ENCODE peak calls at places on chromosomes 13 and 19, in nine cellular contexts. One of them, this sample, is unnamed.

GRCh38 chr13:113937073-113937472 is 36.8 kb downstream of the C13orf46 start:
- DNase-seq in kidney epithelial cell: no peak
- DNase-seq in WERI-Rb-1: no peak
- DNase-seq in NCI-H1436: no peak
- DNase-seq in fibroblast of mammary gland: no peak
- DNase-seq in neural crest cell: no peak
- DNase-seq in iris pigment epithelial cell: no peak
- DNase-seq in tibial nerve: no peak
- DNase-seq in NCI-H2081: no peak
- DNase-seq in this sample: no peak

GRCh38 chr19:28443361-28443760 is 769.6 kb downstream of the UQCRFS1 start:
- DNase-seq in tibial nerve: no peak
- DNase-seq in NCI-H1436: no peak
- DNase-seq in NCI-H2081: no peak
- DNase-seq in iris pigment epithelial cell: no peak
- DNase-seq in neural crest cell: no peak
- DNase-seq in kidney epithelial cell: no peak
- DNase-seq in WERI-Rb-1: no peak
- DNase-seq in fibroblast of mammary gland: no peak
- DNase-seq in this sample: no peak

GRCh38 chr19:36182612-36183454 is 30.6 kb upstream of the COX7A1 start:
- DNase-seq in iris pigment epithelial cell: peak; percentile 69
- DNase-seq in WERI-Rb-1: no peak
- DNase-seq in kidney epithelial cell: no peak
- DNase-seq in fibroblast of mammary gland: peak; percentile 16
- DNase-seq in tibial nerve: no peak
- DNase-seq in neural crest cell: no peak
- DNase-seq in NCI-H2081: no peak
- DNase-seq in NCI-H1436: no peak
- DNase-seq in this sample: no peak

GRCh38 chr13:26022538-26023292 is 29.1 kb downstream of the SHISA2 start:
- DNase-seq in fibroblast of mammary gland: peak; percentile 10
- DNase-seq in tibial nerve: no peak
- DNase-seq in kidney epithelial cell: peak; percentile 86
- DNase-seq in iris pigment epithelial cell: peak; percentile 9
- DNase-seq in neural crest cell: peak; percentile 7
- DNase-seq in WERI-Rb-1: no peak
- DNase-seq in NCI-H2081: no peak
- DNase-seq in NCI-H1436: no peak
- DNase-seq in this sample: peak; percentile 88

GRCh38 chr13:38872693-38873092 is 117.9 kb downstream of the STOML3 start:
- DNase-seq in NCI-H1436: no peak
- DNase-seq in NCI-H2081: peak; percentile 55
- DNase-seq in WERI-Rb-1: peak; percentile 50
- DNase-seq in iris pigment epithelial cell: peak; percentile 29
- DNase-seq in kidney epithelial cell: no peak
- DNase-seq in tibial nerve: peak; percentile 25
- DNase-seq in fibroblast of mammary gland: peak; percentile 43
- DNase-seq in neural crest cell: peak; percentile 65
- DNase-seq in this sample: no peak

GRCh38 chr13:21683034-21683733 is 12.3 kb downstream of the FGF9 start:
- DNase-seq in tibial nerve: no peak
- DNase-seq in fibroblast of mammary gland: peak; percentile 73
- DNase-seq in NCI-H2081: no peak
- DNase-seq in kidney epithelial cell: peak; percentile 89
- DNase-seq in NCI-H1436: no peak
- DNase-seq in WERI-Rb-1: no peak
- DNase-seq in iris pigment epithelial cell: peak; percentile 51
- DNase-seq in neural crest cell: no peak
- DNase-seq in this sample: no peak

GRCh38 chr19:7751157-7751783 is 3.9 kb upstream of the CD209 start:
- DNase-seq in NCI-H2081: no peak
- DNase-seq in WERI-Rb-1: no peak
- DNase-seq in neural crest cell: no peak
- DNase-seq in iris pigment epithelial cell: peak; percentile 8
- DNase-seq in NCI-H1436: no peak
- DNase-seq in kidney epithelial cell: no peak
- DNase-seq in tibial nerve: no peak
- DNase-seq in fibroblast of mammary gland: peak; percentile 18
- DNase-seq in this sample: no peak

GRCh38 chr19:639251-640155 is at the start of gene FGF22:
- DNase-seq in neural crest cell: peak; percentile 90
- DNase-seq in WERI-Rb-1: peak; percentile 92
- DNase-seq in kidney epithelial cell: no peak
- DNase-seq in iris pigment epithelial cell: peak; percentile 87
- DNase-seq in tibial nerve: peak; percentile 91
- DNase-seq in fibroblast of mammary gland: peak; percentile 74
- DNase-seq in NCI-H2081: peak; percentile 89
- DNase-seq in NCI-H1436: peak; percentile 93
- DNase-seq in this sample: peak; percentile 95

GRCh38 chr13:107203146-107203847 is 635.4 kb upstream of the ARGLU1 start:
- DNase-seq in NCI-H1436: no peak
- DNase-seq in tibial nerve: no peak
- DNase-seq in kidney epithelial cell: no peak
- DNase-seq in iris pigment epithelial cell: peak; percentile 20
- DNase-seq in WERI-Rb-1: peak; percentile 67
- DNase-seq in NCI-H2081: no peak
- DNase-seq in fibroblast of mammary gland: peak; percentile 13
- DNase-seq in neural crest cell: peak; percentile 27
- DNase-seq in this sample: no peak

GRCh38 chr19:4058696-4059492 is 7.8 kb downstream of the ZBTB7A start:
- DNase-seq in kidney epithelial cell: no peak
- DNase-seq in neural crest cell: no peak
- DNase-seq in NCI-H1436: no peak
- DNase-seq in iris pigment epithelial cell: no peak
- DNase-seq in fibroblast of mammary gland: no peak
- DNase-seq in NCI-H2081: no peak
- DNase-seq in tibial nerve: no peak
- DNase-seq in WERI-Rb-1: peak; percentile 95
- DNase-seq in this sample: no peak

GRCh38 chr13:76336889-76337844 is 549.0 kb downstream of the KCTD12 start:
- DNase-seq in NCI-H2081: no peak
- DNase-seq in tibial nerve: no peak
- DNase-seq in kidney epithelial cell: no peak
- DNase-seq in iris pigment epithelial cell: peak; percentile 17
- DNase-seq in fibroblast of mammary gland: no peak
- DNase-seq in WERI-Rb-1: no peak
- DNase-seq in neural crest cell: no peak
- DNase-seq in NCI-H1436: no peak
- DNase-seq in this sample: no peak

GRCh38 chr19:29044037-29044436 is 168.9 kb downstream of the UQCRFS1 start:
- DNase-seq in fibroblast of mammary gland: no peak
- DNase-seq in neural crest cell: no peak
- DNase-seq in kidney epithelial cell: no peak
- DNase-seq in NCI-H1436: no peak
- DNase-seq in NCI-H2081: no peak
- DNase-seq in WERI-Rb-1: no peak
- DNase-seq in tibial nerve: no peak
- DNase-seq in iris pigment epithelial cell: no peak
- DNase-seq in this sample: no peak

GRCh38 chr13:33349996-33350826 is 64.7 kb upstream of the STARD13 start:
- DNase-seq in neural crest cell: peak; percentile 12
- DNase-seq in kidney epithelial cell: no peak
- DNase-seq in fibroblast of mammary gland: peak; percentile 40
- DNase-seq in WERI-Rb-1: no peak
- DNase-seq in NCI-H1436: no peak
- DNase-seq in NCI-H2081: no peak
- DNase-seq in tibial nerve: peak; percentile 41
- DNase-seq in iris pigment epithelial cell: peak; percentile 45
- DNase-seq in this sample: no peak

GRCh38 chr13:37777676-37778075 is 91.9 kb downstream of the TRPC4 start:
- DNase-seq in WERI-Rb-1: no peak
- DNase-seq in NCI-H2081: no peak
- DNase-seq in fibroblast of mammary gland: no peak
- DNase-seq in neural crest cell: no peak
- DNase-seq in kidney epithelial cell: no peak
- DNase-seq in iris pigment epithelial cell: no peak
- DNase-seq in NCI-H1436: no peak
- DNase-seq in tibial nerve: no peak
- DNase-seq in this sample: no peak

GRCh38 chr19:12884926-12885748 is 1.9 kb downstream of the KLF1 start:
- DNase-seq in tibial nerve: no peak
- DNase-seq in NCI-H1436: peak; percentile 83
- DNase-seq in iris pigment epithelial cell: peak; percentile 47
- DNase-seq in WERI-Rb-1: peak; percentile 94
- DNase-seq in neural crest cell: peak; percentile 48
- DNase-seq in NCI-H2081: peak; percentile 90
- DNase-seq in kidney epithelial cell: no peak
- DNase-seq in fibroblast of mammary gland: peak; percentile 46
- DNase-seq in this sample: peak; percentile 81

GRCh38 chr19:36073121-36073876 is 18.6 kb downstream of the WDR62 start:
- DNase-seq in fibroblast of mammary gland: no peak
- DNase-seq in NCI-H1436: no peak
- DNase-seq in neural crest cell: no peak
- DNase-seq in tibial nerve: no peak
- DNase-seq in iris pigment epithelial cell: no peak
- DNase-seq in WERI-Rb-1: no peak
- DNase-seq in kidney epithelial cell: no peak
- DNase-seq in NCI-H2081: no peak
- DNase-seq in this sample: no peak

GRCh38 chr19:45391871-45392665 is 12.8 kb downstream of the PPP1R13L start:
- DNase-seq in NCI-H1436: no peak
- DNase-seq in neural crest cell: no peak
- DNase-seq in WERI-Rb-1: no peak
- DNase-seq in fibroblast of mammary gland: no peak
- DNase-seq in NCI-H2081: no peak
- DNase-seq in tibial nerve: no peak
- DNase-seq in kidney epithelial cell: no peak
- DNase-seq in iris pigment epithelial cell: no peak
- DNase-seq in this sample: no peak

GRCh38 chr13:109764474-109765292 is 21.7 kb downstream of the IRS2 start:
- DNase-seq in NCI-H2081: no peak
- DNase-seq in NCI-H1436: no peak
- DNase-seq in tibial nerve: no peak
- DNase-seq in WERI-Rb-1: peak; percentile 75
- DNase-seq in kidney epithelial cell: no peak
- DNase-seq in neural crest cell: no peak
- DNase-seq in iris pigment epithelial cell: no peak
- DNase-seq in fibroblast of mammary gland: peak; percentile 59
- DNase-seq in this sample: no peak

GRCh38 chr13:24693862-24694471 is 13.8 kb downstream of the ATP12A start:
- DNase-seq in iris pigment epithelial cell: peak; percentile 62
- DNase-seq in fibroblast of mammary gland: peak; percentile 60
- DNase-seq in neural crest cell: peak; percentile 47
- DNase-seq in NCI-H1436: peak; percentile 41
- DNase-seq in NCI-H2081: peak; percentile 58
- DNase-seq in kidney epithelial cell: no peak
- DNase-seq in tibial nerve: peak; percentile 32
- DNase-seq in WERI-Rb-1: peak; percentile 92
- DNase-seq in this sample: no peak

GRCh38 chr19:802888-803561 is 5.8 kb downstream of the PTBP1 start:
- DNase-seq in NCI-H1436: no peak
- DNase-seq in NCI-H2081: no peak
- DNase-seq in fibroblast of mammary gland: no peak
- DNase-seq in WERI-Rb-1: no peak
- DNase-seq in tibial nerve: no peak
- DNase-seq in iris pigment epithelial cell: no peak
- DNase-seq in kidney epithelial cell: no peak
- DNase-seq in neural crest cell: no peak
- DNase-seq in this sample: no peak

This sample was measured in suprapubic skin.